ENCODE peak calls at places on chromosomes 3 and 15, in four cellular contexts. W, Z, J and G are unnamed samples.

GRCh38 chr3:125115640-125116039 is 59.8 kb upstream of the HEG1 start:
- DNase-seq in W (no peak), Z (no peak), J (peak), G (no peak)

GRCh38 chr15:83200162-83200561 is 7.5 kb downstream of the HDGFL3 start:
- DNase-seq in W (no peak), Z (no peak), J (peak), G (no peak)

GRCh38 chr3:76370749-76371148 is 585.4 kb upstream of the ZNF717 start:
- DNase-seq in W (no peak), Z (no peak), J (no peak), G (no peak)

GRCh38 chr3:31275583-31275982 is 257.1 kb upstream of the STT3B start:
- DNase-seq in W (no peak), Z (no peak), J (no peak), G (no peak)

GRCh38 chr3:121997372-121997771 is 24.7 kb downstream of the ILDR1 start:
- DNase-seq in W (no peak), Z (no peak), J (no peak), G (no peak)

GRCh38 chr3:42850263-42850662 is 25.4 kb downstream of the CYP8B1 start:
- DNase-seq in W (no peak), Z (no peak), J (no peak), G (no peak)

GRCh38 chr15:73631915-73632669 is 1.1 kb downstream of the NPTN start:
- DNase-seq in W (no peak), Z (no peak), J (peak), G (no peak)

GRCh38 chr15:42608110-42608531 is 32.7 kb downstream of the STARD9 start:
- DNase-seq in W (no peak), Z (no peak), J (peak), G (no peak)

GRCh38 chr3:64344721-64345207 is 119.5 kb upstream of the PRICKLE2 start:
- DNase-seq in W (no peak), Z (no peak), J (peak), G (no peak)

GRCh38 chr3:57556459-57557087 is 499 bp downstream of the PDE12 start:
- DNase-seq in W (peak), Z (no peak), J (peak), G (no peak)

GRCh38 chr3:119538772-119539171 is 20.6 kb downstream of the CD80 start:
- DNase-seq in W (no peak), Z (no peak), J (no peak), G (no peak)

DNA sequence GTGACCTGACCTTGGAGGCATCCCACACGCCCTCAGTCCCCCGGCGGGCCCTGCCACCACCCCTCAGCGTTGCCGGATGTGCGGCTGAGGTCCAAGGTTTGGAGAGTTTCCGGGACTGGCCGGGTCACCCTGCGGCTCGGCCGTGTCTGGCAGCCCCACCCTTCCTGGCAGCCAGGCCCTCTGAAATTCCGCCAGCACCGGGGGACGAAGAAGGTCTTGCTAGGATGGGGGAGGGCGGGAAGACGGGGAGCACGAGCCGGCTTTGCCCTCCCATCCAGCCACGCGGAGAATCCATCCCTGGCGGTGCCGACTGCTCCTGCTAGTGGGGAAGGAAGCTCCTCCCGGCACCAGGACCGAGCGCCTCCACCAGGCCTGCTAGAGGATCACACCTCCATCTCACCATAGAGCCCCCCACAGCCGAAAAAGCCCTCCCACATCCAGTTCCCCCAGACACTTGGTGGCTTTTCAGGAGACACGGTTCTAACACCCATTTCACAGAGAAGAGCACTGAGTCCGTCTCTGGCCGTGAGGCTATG is 81.5 kb downstream of the CPN2 start:
- DNase-seq in W (peak), Z (no peak), J (peak), G (peak)
- TF ChIP-seq CTCF in W (no peak), Z (peak), J (peak), G (peak)

GRCh38 chr3:61560452-61561373 is 658 bp upstream of the PTPRG start:
- DNase-seq in W (peak), Z (peak), J (peak), G (peak)
- TF ChIP-seq CTCF in W (no peak), Z (no peak), J (peak), G (peak)

GRCh38 chr3:143503325-143503885 is 344.9 kb downstream of the SLC9A9 start:
- DNase-seq in W (no peak), Z (no peak), J (no peak), G (no peak)
- TF ChIP-seq CTCF in W (no peak), Z (no peak), J (no peak), G (no peak)

GRCh38 chr3:48047841-48048456 is 31.7 kb upstream of the MAP4 start:
- DNase-seq in W (no peak), Z (no peak), J (peak), G (no peak)
- TF ChIP-seq CTCF in W (no peak), Z (no peak), J (no peak), G (no peak)

DNA sequence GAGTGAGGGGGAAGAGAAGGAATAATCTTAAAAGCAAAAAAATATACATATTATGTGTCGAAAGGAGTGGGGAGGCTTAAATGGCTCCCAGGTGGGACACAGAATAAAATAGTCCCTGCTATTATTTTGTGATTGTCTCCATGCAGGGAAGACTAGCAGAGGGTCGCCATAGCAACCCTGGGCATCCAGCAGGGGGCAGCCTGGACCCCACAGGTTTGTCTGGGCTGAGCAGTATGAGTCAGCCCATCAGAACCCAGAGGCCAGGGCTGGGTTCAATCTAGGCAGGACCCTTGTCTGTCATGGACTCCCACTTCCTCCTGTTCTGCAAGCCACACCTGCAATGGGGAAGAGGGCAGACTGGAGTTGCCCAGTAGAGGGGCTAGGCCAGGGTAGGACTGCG is 17.6 kb upstream of the LINGO1 start:
- DNase-seq in W (no peak), Z (no peak), J (peak), G (no peak)
- TF ChIP-seq CTCF in W (peak), Z (peak), J (peak), G (peak)